ENCODE peak calls at places on chromosomes 16 and 17, in ten cellular contexts. I is mucosa of gallbladder; Z is DMS153; F is choroid plexus epithelial cell; U is ELR; W is A172; M is neural progenitor cell; Y is LoVo; P is BE2C; E is stimulated activated CD8-positive, alpha-beta memory T cell treated with anti-CD3 and anti-CD28 coated beads, Interleukin-4, amount 100 ng/mL, for 1 hour. S is an unnamed sample.

GRCh38 chr16:75087040-75087979 is 29.3 kb downstream of the LDHD start:
- DNase-seq in Y (no peak), M (no peak), W (peak; percentile 28), P (no peak), Z (peak; percentile 99), F (peak; percentile 83), E (no peak), U (no peak), I (peak; percentile 72), S (no peak)

GRCh38 chr17:8413321-8413720 is 15.7 kb upstream of the RNF222 start:
- DNase-seq in F (no peak), P (no peak), E (no peak), I (no peak), M (no peak), U (no peak), Z (no peak), Y (no peak), W (no peak), S (no peak)

GRCh38 chr17:8016632-8017424 is 14.4 kb downstream of the GUCY2D start:
- DNase-seq in F (peak; percentile 49), Y (no peak), Z (no peak), M (peak; percentile 80), I (peak; percentile 75), P (peak; percentile 58), W (no peak), E (no peak), U (peak; percentile 45), S (peak; percentile 41)

GRCh38 chr16:77376358-77376757 is 58.5 kb downstream of the ADAMTS18 start:
- DNase-seq in U (peak; percentile 8), F (no peak), E (no peak), P (no peak), Z (no peak), I (no peak), Y (no peak), M (no peak), W (no peak), S (no peak)

GRCh38 chr16:967546-968295 is 3.1 kb downstream of the LMF1 start:
- DNase-seq in P (no peak), Y (no peak), F (no peak), U (no peak), I (no peak), W (no peak), M (no peak), Z (no peak), E (no peak), S (no peak)

GRCh38 chr16:69476920-69477418 is 52.5 kb downstream of the CYB5B start:
- DNase-seq in W (peak; percentile 99), U (peak; percentile 98), E (no peak), I (no peak), F (peak; percentile 82), Y (peak; percentile 78), P (peak; percentile 32), M (no peak), Z (peak; percentile 15), S (no peak)

GRCh38 chr17:40554646-40555295 is 10.5 kb downstream of the CCR7 start:
- DNase-seq in Y (no peak), W (no peak), Z (no peak), U (no peak), F (no peak), I (no peak), M (no peak), P (no peak), E (no peak), S (no peak)

GRCh38 chr16:29126057-29126494 is 141.2 kb downstream of the LAT start:
- DNase-seq in U (no peak), Z (no peak), W (no peak), E (no peak), M (no peak), Y (no peak), P (no peak), I (no peak), F (no peak), S (peak; percentile 25)

GRCh38 chr17:7043544-7044268 is at the start of gene SLC16A11:
- DNase-seq in I (no peak), E (no peak), W (no peak), F (peak; percentile 84), Y (no peak), M (peak; percentile 58), U (no peak), P (peak; percentile 39), Z (peak; percentile 77), S (no peak)